ENCODE peak calls at places on chromosomes 4 and X, in six cellular contexts. N is LoVo; O is RKO; M is mucosa of gallbladder; A is cardiac fibroblast; L is stimulated activated CD4-positive, alpha-beta T cell treated with anti-CD3 and anti-CD28 coated beads, Interleukin-4, amount 100 ng/mL, for 48 hours. Z is an unnamed sample.
A peak's percentile ranks its signal among the peaks of the same experiment; 100 is the strongest.

GRCh38 chr4:86497131-86497530 is 97.0 kb upstream of the PTPN13 start:
- DNase-seq in M (peak; percentile 25), A (peak; percentile 66), N (no peak), O (no peak), L (no peak), Z (no peak)

GRCh38 chr4:147060171-147060931 is 114.7 kb upstream of the TTC29 start:
- DNase-seq in O (no peak), M (no peak), L (no peak), N (no peak), A (peak; percentile 65), Z (no peak)

GRCh38 chr4:20698382-20698781 is 1.9 kb upstream of the PACRGL start:
- DNase-seq in M (no peak), N (no peak), O (no peak), A (peak; percentile 70), L (no peak), Z (no peak)

GRCh38 chr4:56764775-56765174 is 56.7 kb downstream of the SPINK2 start:
- DNase-seq in A (no peak), M (no peak), O (peak; percentile 42), L (no peak), N (no peak), Z (no peak)

GRCh38 chr4:73998040-73999011 is at the start of gene CXCL5:
- DNase-seq in A (peak; percentile 87), M (peak; percentile 22), L (no peak), N (no peak), O (no peak), Z (no peak)

GRCh38 chr4:113564493-113564892 is 197.0 kb downstream of the CAMK2D start:
- DNase-seq in M (no peak), N (no peak), L (no peak), O (no peak), A (no peak), Z (peak; percentile 13)

GRCh38 chrX:49309401-49309981 is 6.0 kb downstream of the GAGE10 start:
- DNase-seq in M (no peak), A (peak; percentile 41), N (no peak), O (no peak), L (no peak), Z (no peak)

GRCh38 chrX:40778861-40779575 is 43.7 kb upstream of the MED14 start:
- DNase-seq in N (peak; percentile 37), M (no peak), O (peak; percentile 70), A (peak; percentile 14), L (no peak), Z (no peak)

Z was measured in germinal center.